ENCODE peak calls at places on chromosomes 7 and 10, in five cellular contexts. K, L, J, E and P are unnamed samples.

GRCh38 chr10:132912685-132913558 is 29.4 kb downstream of the CFAP46 start:
- DNase-seq in J (no peak), K (no peak), E (peak), L (no peak), P (no peak)

GRCh38 chr10:84214612-84215235 is 10.6 kb downstream of the LRIT2 start:
- DNase-seq in L (peak), E (peak), J (no peak), K (peak), P (no peak)

GRCh38 chr7:107643407-107643806 is 17.2 kb upstream of the SLC26A4 start:
- DNase-seq in K (no peak), E (no peak), L (no peak), J (no peak), P (peak)

GRCh38 chr10:69124558-69125121 is 662 bp downstream of the VPS26A start:
- DNase-seq in L (peak), K (peak), J (peak), E (no peak), P (peak)

GRCh38 chr10:130461631-130462030 is 325.4 kb downstream of the GLRX3 start:
- DNase-seq in J (no peak), L (no peak), E (no peak), K (no peak), P (no peak)

GRCh38 chr10:89426230-89426868 is 12.0 kb downstream of the IFIT5 start:
- DNase-seq in E (no peak), J (peak), L (peak), K (peak), P (peak)

GRCh38 chr7:69864822-69865221 is 266.5 kb downstream of the AUTS2 start:
- DNase-seq in J (no peak), L (no peak), E (no peak), K (no peak), P (no peak)

GRCh38 chr7:155799514-155799913 is 12.7 kb downstream of the SHH start:
- DNase-seq in E (no peak), K (no peak), J (no peak), L (no peak), P (no peak)

GRCh38 chr7:18552943-18553584 is 57.5 kb downstream of the HDAC9 start:
- DNase-seq in E (no peak), J (no peak), L (no peak), K (no peak), P (no peak)

GRCh38 chr10:1650542-1651279 is 86.6 kb downstream of the ADARB2 start:
- DNase-seq in L (no peak), K (no peak), E (no peak), J (no peak), P (no peak)